ENCODE peak calls at places on chromosomes 7 and 10, in seven cellular contexts. H is HepG2, M is HCT116, T is GM12878, X is SK-N-SH, A is H1, G is K562. B is an unnamed sample.
A peak's percentile ranks its signal among the peaks of the same experiment; 100 is the strongest.

GRCh38 chr7:64876792-64877713 is 26.0 kb upstream of the ZNF273 start:
- DNase-seq in A (peak; percentile 4), M (no peak), X (peak; percentile 100), H (no peak), G (peak; percentile 5), T (no peak), B (peak; percentile 12)

GRCh38 chr7:92609921-92610518 is 19.8 kb upstream of the FAM133B start:
- DNase-seq in A (no peak), T (no peak), G (no peak), M (no peak), X (peak; percentile 43), H (no peak), B (peak; percentile 70)

GRCh38 chr10:126422561-126422960 is 34.3 kb upstream of the ADAM12 start:
- DNase-seq in G (no peak), M (no peak), T (no peak), A (no peak), H (no peak), X (no peak), B (no peak)

GRCh38 chr7:135262623-135263320 is 29.1 kb downstream of the STRA8 start:
- DNase-seq in M (no peak), H (no peak), X (no peak), T (no peak), G (no peak), A (no peak), B (no peak)

GRCh38 chr10:100109670-100110069 is 28.0 kb upstream of the CPN1 start:
- DNase-seq in H (no peak), X (no peak), G (no peak), A (no peak), M (peak; percentile 28), T (no peak), B (no peak)

GRCh38 chr10:44253769-44254462 is 131.0 kb downstream of the CXCL12 start:
- DNase-seq in X (no peak), T (no peak), H (peak; percentile 49), G (no peak), M (no peak), A (no peak), B (peak; percentile 83)

GRCh38 chr10:11578802-11579255 is 32.6 kb downstream of the USP6NL start:
- DNase-seq in A (no peak), X (no peak), M (no peak), H (no peak), G (no peak), T (peak; percentile 73), B (no peak)

GRCh38 chr7:29247232-29247961 is 52.8 kb downstream of the CHN2 start:
- DNase-seq in X (no peak), M (no peak), A (no peak), H (no peak), T (no peak), G (no peak), B (no peak)

GRCh38 chr7:44348300-44348699 is 22.9 kb upstream of the CAMK2B start:
- DNase-seq in A (peak; percentile 63), H (peak; percentile 51), T (no peak), G (peak; percentile 45), X (peak; percentile 44), M (peak; percentile 24), B (no peak)

GRCh38 chr10:71783917-71784678 is 10.8 kb upstream of the VSIR start:
- DNase-seq in H (no peak), M (no peak), A (no peak), X (no peak), G (no peak), T (no peak), B (no peak)

GRCh38 chr7:118214051-118214832 is 10.3 kb upstream of the ANKRD7 start:
- DNase-seq in G (no peak), T (peak; percentile 33), A (no peak), H (no peak), M (no peak), X (peak; percentile 96), B (no peak)

GRCh38 chr7:55177068-55177530 is 158.3 kb downstream of the EGFR start:
- DNase-seq in G (no peak), H (no peak), T (no peak), A (no peak), X (no peak), M (no peak), B (no peak)

GRCh38 chr7:74395745-74396311 is 57.9 kb upstream of the GTF2IRD1 start:
- DNase-seq in M (no peak), X (no peak), G (no peak), T (no peak), H (no peak), A (no peak), B (no peak)

GRCh38 chr10:4590807-4591206 is 235.2 kb upstream of the AKR1E2 start:
- DNase-seq in G (no peak), X (no peak), H (no peak), M (no peak), T (no peak), A (no peak), B (no peak)

GRCh38 chr10:18607503-18607902 is 43.9 kb downstream of the NSUN6 start:
- DNase-seq in A (no peak), T (no peak), G (peak; percentile 54), H (peak; percentile 37), X (peak; percentile 60), M (peak; percentile 72), B (no peak)

GRCh38 chr7:44738876-44739665 is 9.6 kb upstream of the ZMIZ2 start:
- DNase-seq in H (no peak), T (no peak), G (no peak), A (no peak), M (no peak), X (no peak), B (no peak)

GRCh38 chr7:109336531-109336930 is 766.9 kb downstream of the DNAJB9 start:
- DNase-seq in H (no peak), A (no peak), T (no peak), G (no peak), M (no peak), X (no peak), B (no peak)

GRCh38 chr7:36204044-36204663 is 51.1 kb downstream of the EEPD1 start:
- DNase-seq in T (no peak), A (no peak), X (no peak), G (no peak), M (no peak), H (no peak), B (no peak)

GRCh38 chr10:82887488-82887887 is 1012.5 kb downstream of the NRG3 start:
- DNase-seq in M (no peak), A (no peak), H (no peak), T (no peak), G (no peak), X (no peak), B (peak; percentile 36)

GRCh38 chr10:105464961-105465360 is 823.9 kb downstream of the SORCS3 start:
- DNase-seq in A (no peak), H (no peak), X (no peak), T (no peak), G (no peak), M (no peak), B (no peak)

GRCh38 chr7:142773937-142774744 is 3.4 kb downstream of the PRSS2 start:
- DNase-seq in H (no peak), A (no peak), G (no peak), M (no peak), X (no peak), T (no peak), B (no peak)

GRCh38 chr7:19397917-19398316 is 252.7 kb upstream of the FERD3L start:
- DNase-seq in T (peak; percentile 32), M (no peak), G (no peak), A (no peak), H (no peak), X (no peak), B (no peak)

GRCh38 chr10:30447125-30447799 is 13.3 kb downstream of the MAP3K8 start:
- DNase-seq in X (no peak), A (no peak), M (peak; percentile 77), T (no peak), H (no peak), G (no peak), B (peak; percentile 65)

GRCh38 chr7:79420464-79420863 is 33.0 kb downstream of the MAGI2 start:
- DNase-seq in G (no peak), H (peak; percentile 41), T (no peak), A (no peak), M (no peak), X (no peak), B (peak; percentile 27)

GRCh38 chr10:87177-88080 is 38.3 kb upstream of the TUBB8 start:
- DNase-seq in H (no peak), M (no peak), X (peak; percentile 57), T (no peak), G (peak; percentile 66), A (no peak), B (no peak)

DNA sequence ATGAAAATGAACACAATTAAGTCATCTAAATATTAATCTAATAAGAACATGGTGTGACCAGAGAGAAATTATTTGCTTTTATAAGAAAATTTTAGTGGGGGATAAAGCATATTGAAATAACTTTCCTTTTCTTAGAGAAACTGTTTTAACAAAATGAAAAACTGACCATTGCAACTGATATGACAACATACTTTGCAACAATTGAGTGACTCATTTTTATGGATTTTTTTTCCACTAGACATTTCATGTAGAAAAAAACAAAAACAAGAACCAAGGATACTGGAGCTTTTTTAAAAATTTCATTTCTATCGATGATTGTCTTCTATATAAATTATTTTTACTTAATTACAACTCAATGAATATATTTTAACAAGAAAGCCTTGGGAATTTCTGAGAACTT is 90.0 kb downstream of the C1GALT1 start:
- DNase-seq in M (no peak), X (no peak), A (no peak), G (no peak), T (no peak), H (no peak), B (no peak)
- TF ChIP-seq JUND in M (no peak), X (no peak), A (no peak), G (no peak), T (no peak), H (no peak), B (no peak)

GRCh38 chr10:2414562-2414961 is 652.8 kb upstream of the PFKP start:
- DNase-seq in T (no peak), A (no peak), M (no peak), G (no peak), X (no peak), H (no peak), B (no peak)
- TF ChIP-seq JUND in T (no peak), A (no peak), M (no peak), G (no peak), X (no peak), H (no peak), B (no peak)

GRCh38 chr7:138890467-138890781 is 90.8 kb downstream of the KIAA1549 start:
- DNase-seq in M (no peak), G (no peak), H (no peak), X (no peak), T (no peak), A (no peak), B (no peak)

GRCh38 chr7:138892016-138892630 is 89.1 kb downstream of the KIAA1549 start:
- DNase-seq in M (no peak), X (no peak), G (no peak), A (no peak), H (no peak), T (no peak), B (no peak)

GRCh38 chr7:138892808-138893207 is 88.4 kb downstream of the KIAA1549 start:
- DNase-seq in T (no peak), X (no peak), M (no peak), A (no peak), G (no peak), H (no peak), B (no peak)

GRCh38 chr7:138890782-138891445 is 90.3 kb downstream of the KIAA1549 start:
- DNase-seq in M (no peak), H (peak; percentile 73), A (no peak), G (no peak), T (no peak), X (peak; percentile 67), B (peak; percentile 26)

GRCh38 chr7:138891446-138891810 is 89.8 kb downstream of the KIAA1549 start:
- DNase-seq in M (no peak), H (no peak), T (no peak), G (no peak), A (no peak), X (peak; percentile 80), B (peak; percentile 5)
- TF ChIP-seq JUND in M (no peak), H (no peak), T (no peak), G (no peak), A (no peak), X (no peak), B (no peak)

GRCh38 chr7:134188311-134188710 is 61.2 kb downstream of the LRGUK start:
- DNase-seq in H (no peak), T (no peak), A (no peak), G (no peak), M (no peak), X (no peak), B (no peak)
- TF ChIP-seq JUND in H (no peak), T (no peak), A (no peak), G (no peak), M (no peak), X (no peak), B (no peak)